ENCODE peak calls at places on chromosome 20, in ten cellular contexts. R is psoas muscle, A is stomach, H is BJ, V is hepatocyte, Y is brain microvascular endothelial cell, N is GM23248, M is tibial nerve, P is DND-41, X is ovary. T is an unnamed sample.

GRCh38 chr20:11880694-11881093 is 37.0 kb upstream of the BTBD3 start:
- DNase-seq in A (no peak), V (no peak), X (no peak), R (no peak), P (no peak), H (no peak), M (no peak), N (no peak), Y (no peak), T (no peak)

GRCh38 chr20:42406826-42407225 is 782.9 kb downstream of the PTPRT start:
- DNase-seq in N (no peak), A (no peak), X (no peak), P (no peak), V (no peak), H (no peak), Y (no peak), R (no peak), M (no peak), T (no peak)

GRCh38 chr20:58630063-58630462 is 21.0 kb upstream of the STX16 start:
- DNase-seq in Y (peak; percentile 72), A (no peak), X (no peak), V (no peak), N (peak; percentile 82), H (no peak), P (no peak), M (no peak), R (no peak), T (peak; percentile 59)

GRCh38 chr20:13105864-13106457 is 97.2 kb downstream of the SPTLC3 start:
- DNase-seq in A (no peak), H (no peak), N (peak; percentile 64), M (no peak), P (no peak), V (peak; percentile 57), R (no peak), Y (peak; percentile 4), X (no peak), T (no peak)

GRCh38 chr20:36872857-36873256 is 3.1 kb upstream of the TLDC2 start:
- DNase-seq in N (no peak), M (no peak), R (no peak), A (peak; percentile 57), V (no peak), P (no peak), H (no peak), X (no peak), Y (no peak), T (peak; percentile 43)

GRCh38 chr20:41482647-41483552 is 116.3 kb upstream of the EMILIN3 start:
- DNase-seq in V (no peak), N (peak; percentile 88), A (no peak), P (no peak), M (no peak), R (no peak), X (no peak), Y (peak; percentile 73), H (peak; percentile 91), T (no peak)

GRCh38 chr20:33910529-33911327 is 83.0 kb upstream of the RALY start:
- DNase-seq in R (no peak), P (no peak), N (no peak), M (no peak), X (no peak), H (no peak), V (no peak), Y (no peak), A (no peak), T (no peak)

GRCh38 chr20:50750145-50750671 is 18.8 kb downstream of the PARD6B start:
- DNase-seq in N (peak; percentile 35), A (no peak), H (no peak), X (no peak), V (no peak), R (no peak), M (no peak), P (no peak), Y (no peak), T (no peak)

GRCh38 chr20:18613553-18613952 is 25.7 kb downstream of the DTD1 start:
- DNase-seq in H (no peak), A (no peak), Y (peak; percentile 24), N (peak; percentile 24), R (no peak), M (no peak), P (no peak), V (no peak), X (no peak), T (no peak)

GRCh38 chr20:36469973-36470372 is 71.3 kb upstream of the MYL9 start:
- DNase-seq in X (no peak), A (no peak), N (no peak), V (no peak), P (no peak), Y (no peak), M (no peak), H (no peak), R (no peak), T (no peak)

GRCh38 chr20:62285722-62286121 is 17.1 kb upstream of the ADRM1 start:
- DNase-seq in V (no peak), H (no peak), A (no peak), X (peak; percentile 43), Y (no peak), P (no peak), R (no peak), M (no peak), N (no peak), T (no peak)

GRCh38 chr20:47453167-47453782 is 48.4 kb upstream of the NCOA3 start:
- DNase-seq in X (no peak), N (peak; percentile 90), P (no peak), A (no peak), M (no peak), R (no peak), H (peak; percentile 87), V (peak; percentile 34), Y (peak; percentile 90), T (peak; percentile 92)

GRCh38 chr20:661474-662288 is 8.7 kb upstream of the SRXN1 start:
- DNase-seq in P (no peak), V (no peak), H (no peak), Y (no peak), N (peak; percentile 27), A (no peak), M (no peak), X (no peak), R (no peak), T (no peak)

GRCh38 chr20:21391495-21392298 is 5.6 kb downstream of the NKX2-4 start:
- DNase-seq in M (no peak), H (no peak), R (no peak), X (no peak), P (no peak), Y (no peak), A (no peak), N (no peak), V (peak; percentile 12), T (no peak)
- H3K4me3 ChIP-seq in M (no peak overlapping the region), H (no peak overlapping the region), R (no peak overlapping the region), X (no peak overlapping the region), P (no peak overlapping the region), Y (no peak overlapping the region), A (no peak overlapping the region), N (no peak overlapping the region), V (no peak overlapping the region), T (no peak overlapping the region)

DNA sequence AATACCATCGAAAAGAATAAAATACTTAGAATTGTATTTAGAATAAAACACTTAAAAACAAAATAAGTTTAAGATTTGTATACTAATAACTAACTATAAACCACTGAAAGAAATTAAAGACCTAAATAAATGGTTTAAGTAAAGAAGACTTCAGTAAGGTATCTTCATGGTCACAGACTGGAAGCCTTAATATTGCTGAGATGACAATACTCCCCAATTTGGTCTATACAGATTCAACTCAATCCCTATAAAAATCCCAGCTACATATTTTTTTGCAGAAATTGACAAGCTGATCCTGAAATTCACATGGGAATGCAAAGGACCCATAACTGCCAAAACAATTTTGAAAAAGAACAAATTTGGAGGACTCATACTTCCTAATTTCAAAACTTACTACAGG is 18.9 kb downstream of the SERINC3 start:
- DNase-seq in V (no peak), X (no peak), N (no peak), P (no peak), Y (no peak), A (no peak), H (no peak), M (no peak), R (no peak), T (no peak)
- H3K36me3 ChIP-seq in V (peaks cover 5% of the 10 kb centered on the region), X (no peaks in the 10 kb centered on the region), N (peaks cover 81% of the 10 kb centered on the region), P (peaks cover 96% of the 10 kb centered on the region), Y (peaks cover 61% of the 10 kb centered on the region), A (peaks cover 80% of the 10 kb centered on the region), H (peaks cover 20% of the 10 kb centered on the region), M (peaks cover 97% of the 10 kb centered on the region), R (no peaks in the 10 kb centered on the region), T (peaks cover 84% of the 10 kb centered on the region)

GRCh38 chr20:34967421-34967820 is 11.8 kb downstream of the MYH7B start:
- DNase-seq in P (no peak), X (no peak), M (no peak), V (no peak), Y (no peak), H (no peak), A (no peak), R (no peak), N (no peak), T (no peak)
- H3K27me3 ChIP-seq in P (no peaks in the 10 kb centered on the region), X (no peaks in the 10 kb centered on the region), M (no peaks in the 10 kb centered on the region), V (peaks cover 7% of the 10 kb centered on the region), Y (no peaks in the 10 kb centered on the region), H (peaks cover 3% of the 10 kb centered on the region), A (no peaks in the 10 kb centered on the region), R (no peaks in the 10 kb centered on the region), N (no peaks in the 10 kb centered on the region), T (no peaks in the 10 kb centered on the region)

DNA sequence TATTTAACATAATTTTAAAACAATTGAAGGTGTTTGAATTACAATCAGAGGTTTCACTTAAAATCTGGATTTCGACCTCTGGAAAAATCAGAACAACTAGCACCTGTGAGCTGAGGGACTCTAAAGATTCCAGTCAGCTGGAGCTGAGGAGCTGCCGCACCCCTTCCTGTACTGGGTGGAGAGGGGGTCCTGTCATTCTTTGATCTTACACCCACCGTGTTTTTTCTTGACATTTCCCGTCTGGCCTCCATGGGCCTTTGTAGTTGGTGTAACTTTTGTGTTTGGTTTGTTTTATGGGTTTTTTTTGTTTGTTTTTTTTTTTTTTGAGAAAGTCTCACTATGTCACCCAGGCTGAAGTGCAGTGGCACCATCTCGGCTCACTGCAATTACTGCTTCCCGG is 17.2 kb downstream of the ARFGEF2 start:
- DNase-seq in N (no peak), X (no peak), A (no peak), V (no peak), H (no peak), P (no peak), M (no peak), R (no peak), Y (no peak), T (no peak)
- H3K4me3 ChIP-seq in N (no peak overlapping the region), X (no peak overlapping the region), A (no peak overlapping the region), V (no peak overlapping the region), H (no peak overlapping the region), P (no peak overlapping the region), M (no peak overlapping the region), R (no peak overlapping the region), Y (no peak overlapping the region), T (no peak overlapping the region)

DNA sequence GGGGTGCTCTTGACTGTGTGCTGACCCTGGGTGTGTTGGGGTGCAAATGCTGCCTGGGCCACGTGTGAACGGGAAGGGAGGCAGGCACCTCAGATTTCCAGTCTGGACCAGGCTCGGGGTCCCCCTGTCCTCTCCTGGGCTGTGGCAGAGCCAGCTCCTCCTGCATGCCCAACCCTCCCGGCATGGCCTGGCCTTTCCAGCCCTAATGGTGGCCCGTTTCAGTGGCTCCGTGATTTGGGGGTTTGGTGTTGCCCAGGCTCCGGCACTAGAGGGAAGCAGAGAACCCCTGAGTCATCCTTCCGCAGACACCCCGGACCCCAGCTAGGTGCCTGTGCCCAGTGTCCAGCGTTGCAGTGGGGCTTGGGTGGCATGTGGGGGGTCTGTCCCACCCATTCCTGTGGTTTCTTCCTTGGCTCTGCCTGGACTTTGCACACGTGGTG is 9.1 kb downstream of the RBM38 start:
- DNase-seq in A (no peak), P (no peak), X (peak; percentile 19), H (no peak), R (peak; percentile 14), Y (no peak), V (no peak), M (no peak), N (no peak), T (no peak)
- H3K36me3 ChIP-seq in A (peaks cover 11% of the 10 kb centered on the region), P (peaks cover 23% of the 10 kb centered on the region), X (no peaks in the 10 kb centered on the region), H (peaks cover 15% of the 10 kb centered on the region), R (peaks cover 4% of the 10 kb centered on the region), Y (no peaks in the 10 kb centered on the region), V (no peaks in the 10 kb centered on the region), M (peaks cover 54% of the 10 kb centered on the region), N (no peaks in the 10 kb centered on the region), T (peaks cover 68% of the 10 kb centered on the region)

T was measured in MG63.